ENCODE peak calls at places on chromosomes 11 and 22, in five cellular contexts. L, I, R, H and S are unnamed samples.

GRCh38 chr11:71163371-71163770 is 89.0 kb downstream of the SHANK2 start:
- DNase-seq in L (no peak), I (no peak), R (no peak), H (no peak), S (no peak)

GRCh38 chr11:40202569-40202968 is 1256.9 kb downstream of the LRRC4C start:
- DNase-seq in H (no peak), I (no peak), L (no peak), R (peak; percentile 24), S (no peak)

GRCh38 chr11:126989942-126990715 is 10.4 kb downstream of the KIRREL3 start:
- DNase-seq in I (peak; percentile 83), R (peak; percentile 77), H (peak; percentile 92), L (peak; percentile 33), S (peak; percentile 64)

GRCh38 chr11:83924987-83925542 is 638.9 kb upstream of the CCDC90B start:
- DNase-seq in R (no peak), H (no peak), I (no peak), L (no peak), S (no peak)

GRCh38 chr11:100625041-100625440 is 62.0 kb upstream of the ARHGAP42 start:
- DNase-seq in I (no peak), L (no peak), R (no peak), H (peak; percentile 25), S (no peak)

GRCh38 chr11:110432713-110433392 is 3.1 kb downstream of the FDX1 start:
- DNase-seq in L (no peak), R (peak; percentile 6), I (no peak), H (no peak), S (peak; percentile 55)

GRCh38 chr11:67675058-67675747 is 780 bp upstream of the ALDH3B2 start:
- DNase-seq in R (no peak), H (no peak), I (no peak), L (no peak), S (no peak)

GRCh38 chr22:45101828-45102227 is 61.9 kb upstream of the NUP50 start:
- DNase-seq in L (peak; percentile 73), H (peak; percentile 45), I (peak; percentile 60), R (peak; percentile 49), S (peak; percentile 66)

GRCh38 chr11:9231848-9232177 is 33.3 kb downstream of the DENND5A start:
- DNase-seq in L (no peak), R (peak; percentile 88), H (no peak), I (no peak), S (peak; percentile 80)

GRCh38 chr11:117815262-117815803 is 9.2 kb downstream of the FXYD2 start:
- DNase-seq in R (peak; percentile 31), I (no peak), H (no peak), L (peak; percentile 92), S (no peak)

GRCh38 chr11:38282718-38283117 is 1684.7 kb upstream of the RAG2 start:
- DNase-seq in I (no peak), R (no peak), L (no peak), H (no peak), S (no peak)